ENCODE peak calls at places on chromosomes 5 and 9, in six cellular contexts. T, O, W, S, N and E are unnamed samples. For H3K4me1, the result is how much of the 10 kb centered on the place peaks cover.

GRCh38 chr5:155935723-155936122 is 391.2 kb upstream of the SGCD start:
- DNase-seq in T (no peak), O (no peak), W (no peak), S (no peak), N (no peak), E (no peak)

GRCh38 chr5:132445930-132446329 is 44.6 kb downstream of the IRF1 start:
- DNase-seq in T (no peak), O (no peak), W (no peak), S (no peak), N (no peak), E (no peak)

GRCh38 chr5:2256646-2257288 is 374.0 kb upstream of the IRX4 start:
- DNase-seq in T (no peak), O (no peak), W (no peak), S (no peak), N (no peak), E (no peak)

GRCh38 chr5:172658869-172659513 is 17.9 kb downstream of the NEURL1B start:
- DNase-seq in T (no peak), O (peak), W (no peak), S (no peak), N (peak), E (peak)

GRCh38 chr9:129312251-129312650 is 134.2 kb upstream of the IER5L start:
- DNase-seq in T (no peak), O (no peak), W (no peak), S (no peak), N (no peak), E (no peak)

GRCh38 chr5:142432961-142433360 is 108.1 kb upstream of the SPRY4 start:
- DNase-seq in T (no peak), O (no peak), W (no peak), S (no peak), N (no peak), E (no peak)

GRCh38 chr5:93573627-93573974 is 7.4 kb downstream of the NR2F1-AS1 start:
- DNase-seq in T (no peak), O (no peak), W (no peak), S (peak), N (no peak), E (no peak)

GRCh38 chr5:55502759-55503158 is 32.0 kb downstream of the PLPP1 start:
- DNase-seq in T (no peak), O (no peak), W (no peak), S (no peak), N (no peak), E (no peak)

GRCh38 chr9:70303268-70303667 is 44.5 kb downstream of the SMC5 start:
- DNase-seq in T (no peak), O (no peak), W (no peak), S (no peak), N (no peak), E (no peak)

GRCh38 chr5:73280821-73281746 is 108.1 kb downstream of the TMEM174 start:
- DNase-seq in T (peak), O (peak), W (no peak), S (no peak), N (peak), E (no peak)

GRCh38 chr9:76704601-76705204 is 59.5 kb upstream of the PCA3 start:
- DNase-seq in T (no peak), O (peak), W (no peak), S (peak), N (peak), E (no peak)

GRCh38 chr9:75855509-75855908 is 35.0 kb upstream of the PCSK5 start:
- DNase-seq in T (peak), O (no peak), W (no peak), S (peak), N (peak), E (no peak)

GRCh38 chr5:142783601-142784291 is 13.6 kb downstream of the ARHGAP26 start:
- DNase-seq in T (no peak), O (no peak), W (no peak), S (peak), N (peak), E (peak)

DNA sequence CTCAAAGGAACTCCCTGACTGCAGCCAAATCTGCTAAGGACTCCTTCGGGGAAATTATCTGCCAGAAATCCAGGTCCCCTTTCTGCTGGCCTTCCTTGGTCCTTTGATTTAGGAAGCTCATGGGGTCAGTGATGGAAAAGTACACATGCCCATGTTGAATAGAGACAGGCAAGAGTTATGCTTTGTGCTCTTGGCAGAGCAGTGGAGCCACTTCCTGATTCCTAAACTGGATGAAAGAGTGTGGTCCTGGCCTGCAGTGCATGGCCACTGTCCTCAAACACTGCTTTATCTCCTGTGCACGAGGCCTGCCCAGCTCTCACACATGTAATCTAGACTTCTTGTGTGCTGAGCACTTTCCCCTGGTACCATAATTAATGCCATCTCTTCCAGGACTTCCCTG is 2.0 kb upstream of the EBF1 start:
- DNase-seq in T (no peak), O (no peak), W (no peak), S (no peak), N (no peak), E (no peak)
- H3K4me1 ChIP-seq in T (under half), O (under half), W (under half), S (under half), N (under half), E (half or more)

GRCh38 chr5:32027717-32028321 is 146.3 kb downstream of the GOLPH3 start:
- DNase-seq in T (peak), O (peak), W (peak), S (peak), N (peak), E (peak)

GRCh38 chr5:32030226-32030625 is 143.9 kb downstream of the GOLPH3 start:
- DNase-seq in T (no peak), O (no peak), W (no peak), S (no peak), N (no peak), E (no peak)

GRCh38 chr5:32027093-32027716 is 146.9 kb downstream of the GOLPH3 start:
- DNase-seq in T (no peak), O (no peak), W (no peak), S (peak), N (peak), E (no peak)

GRCh38 chr5:32030686-32031478 is 143.2 kb downstream of the GOLPH3 start:
- DNase-seq in T (no peak), O (no peak), W (no peak), S (no peak), N (peak), E (no peak)

DNA sequence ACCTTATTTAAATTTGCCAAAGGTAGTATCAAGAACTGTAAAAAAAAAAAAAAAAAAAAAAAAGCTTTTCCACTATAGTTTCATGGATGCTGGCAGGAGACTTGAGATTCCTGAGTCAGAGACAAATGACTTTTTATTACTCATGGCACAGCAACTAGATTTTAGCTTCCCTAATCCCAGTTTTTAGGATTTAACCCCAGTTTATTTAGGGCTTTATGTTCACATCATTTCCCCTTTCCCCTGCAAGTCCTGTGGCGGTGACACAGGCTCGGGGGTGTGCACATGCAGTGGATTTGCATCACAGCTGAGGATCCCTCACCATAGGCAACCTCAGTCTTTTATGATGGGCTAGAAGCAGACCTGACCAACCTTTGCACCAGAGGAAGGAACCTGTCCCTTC is 144.8 kb downstream of the GOLPH3 start:
- DNase-seq in T (no peak), O (no peak), W (no peak), S (no peak), N (no peak), E (no peak)
- H3K4me1 ChIP-seq in T (under half), O (under half), W (half or more), S (under half), N (under half), E (half or more)

GRCh38 chr9:121736147-121736721 is 84.8 kb downstream of the DAB2IP start:
- DNase-seq in T (peak), O (peak), W (no peak), S (peak), N (peak), E (peak)
- H3K4me1 ChIP-seq in T (half or more), O (under half), W (half or more), S (under half), N (under half), E (half or more)

GRCh38 chr5:112049738-112050137 is 292.7 kb upstream of the NREP start:
- DNase-seq in T (no peak), O (no peak), W (no peak), S (no peak), N (no peak), E (no peak)
- H3K4me1 ChIP-seq in T (under half), O (under half), W (under half), S (under half), N (under half), E (under half)

DNA sequence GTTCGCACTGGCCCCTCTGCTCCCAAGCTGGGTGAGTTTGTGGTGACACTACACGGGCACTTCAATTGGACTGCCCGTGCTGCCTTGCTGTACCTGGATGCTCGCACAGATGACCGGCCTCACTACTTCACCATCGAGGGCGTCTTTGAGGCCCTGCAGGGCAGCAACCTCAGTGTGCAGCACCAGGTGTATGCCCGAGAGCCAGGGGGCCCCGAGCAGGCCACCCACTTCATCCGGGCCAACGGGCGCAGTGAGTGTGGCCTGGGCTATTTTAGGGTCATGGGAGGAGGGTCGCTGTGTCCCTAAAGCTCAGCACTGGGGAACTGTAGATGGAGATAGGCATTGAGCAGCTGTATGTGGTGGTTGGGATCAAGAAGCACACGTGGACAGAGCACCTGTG is 1.4 kb downstream of the NPR2 start:
- DNase-seq in T (no peak), O (no peak), W (no peak), S (no peak), N (no peak), E (no peak)
- H3K4me1 ChIP-seq in T (under half), O (under half), W (under half), S (under half), N (under half), E (half or more)

DNA sequence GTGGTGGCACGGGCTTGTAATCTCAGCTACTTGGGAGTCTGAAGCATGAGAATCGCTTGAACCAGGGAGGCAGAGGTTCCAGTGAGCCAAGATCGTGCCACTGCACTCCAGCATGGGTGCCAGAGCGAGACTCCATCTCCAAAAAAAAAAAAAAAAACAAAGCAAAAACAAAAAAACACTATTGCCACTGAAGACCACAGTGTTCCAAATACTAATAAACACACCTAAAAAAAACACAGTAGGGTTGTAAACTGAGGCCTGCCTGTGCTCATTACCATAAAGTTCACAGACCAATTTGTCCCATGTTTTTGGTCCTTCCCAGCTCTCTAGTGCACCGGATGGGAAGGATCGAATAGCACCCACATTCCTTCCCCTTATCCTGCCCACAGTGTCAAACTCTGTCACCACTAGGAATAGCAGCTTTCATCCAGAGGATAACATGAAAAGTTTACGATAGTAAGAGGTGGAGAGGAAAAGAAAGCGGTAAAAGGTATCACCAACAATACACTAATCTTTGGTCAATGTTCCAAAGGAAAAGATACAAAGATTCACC is 49.2 kb downstream of the MYO10 start:
- DNase-seq in T (no peak), O (no peak), W (no peak), S (no peak), N (no peak), E (no peak)
- H3K4me1 ChIP-seq in T (under half), O (under half), W (under half), S (under half), N (under half), E (under half)

GRCh38 chr5:157189223-157189622 is 8.6 kb downstream of the ITK start:
- DNase-seq in T (no peak), O (no peak), W (no peak), S (no peak), N (no peak), E (no peak)
- H3K4me1 ChIP-seq in T (under half), O (under half), W (under half), S (under half), N (under half), E (under half)

DNA sequence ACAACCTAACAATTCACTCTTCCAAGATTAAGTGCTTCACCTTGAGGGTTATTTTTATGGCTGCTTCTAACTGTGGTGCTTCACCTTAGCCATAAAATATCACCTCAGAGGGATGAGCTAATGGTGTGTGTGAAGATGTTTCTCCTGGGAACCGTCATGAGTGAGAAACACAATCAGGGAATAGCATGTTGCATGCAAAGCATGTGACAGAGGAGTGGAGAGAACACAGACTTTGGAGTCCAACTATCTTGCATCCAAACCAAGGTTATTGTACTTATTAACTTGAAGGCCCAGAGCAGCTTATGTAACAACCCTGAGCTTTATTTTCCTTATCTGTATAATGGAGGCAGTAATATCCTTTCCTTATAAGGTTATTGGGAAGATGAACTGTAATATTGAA is 1089.0 kb upstream of the DMAC1 start:
- DNase-seq in T (no peak), O (no peak), W (no peak), S (no peak), N (no peak), E (no peak)
- H3K4me1 ChIP-seq in T (under half), O (under half), W (under half), S (under half), N (under half), E (under half)

DNA sequence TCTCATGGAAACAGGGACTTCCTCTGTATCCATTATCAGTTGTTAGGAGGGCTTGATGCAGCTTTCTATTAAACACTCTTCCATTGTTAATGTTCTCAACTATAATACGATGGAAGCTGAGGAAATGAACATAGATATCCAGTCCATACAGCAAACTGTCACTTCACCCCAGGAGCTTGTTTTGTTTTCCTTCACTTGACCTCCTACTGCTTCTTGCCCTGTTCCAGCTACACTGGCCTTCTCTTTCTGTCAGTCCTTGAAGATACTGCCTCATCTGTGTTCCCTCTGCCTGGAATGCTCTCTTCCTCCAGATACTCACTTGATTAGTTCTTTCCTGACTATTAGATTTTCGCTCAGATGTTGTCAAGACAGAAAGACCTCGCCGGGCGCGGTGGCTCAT is 17.1 kb downstream of the CTNNA1 start:
- DNase-seq in T (no peak), O (no peak), W (no peak), S (no peak), N (no peak), E (no peak)
- H3K4me1 ChIP-seq in T (under half), O (under half), W (under half), S (under half), N (under half), E (half or more)